ENCODE peak calls at places on chromosomes 16 and 17, in four cellular contexts. E, O, A and H are unnamed samples.

GRCh38 chr16:68770671-68771070 is 33.6 kb downstream of the CDH1 start:
- DNase-seq in A (no peak), O (no peak), E (no peak), H (no peak)

GRCh38 chr17:49793309-49793708 is 4.8 kb downstream of the KAT7 start:
- DNase-seq in O (no peak), A (no peak), E (no peak), H (no peak)

GRCh38 chr17:71511266-71511995 is 609.4 kb upstream of the SOX9 start:
- DNase-seq in A (no peak), E (no peak), O (no peak), H (no peak)

GRCh38 chr17:57990037-57990436 is 2.0 kb upstream of the VEZF1 start:
- DNase-seq in O (no peak), A (no peak), E (no peak), H (no peak)

GRCh38 chr16:1264257-1265089 is 8.6 kb downstream of the TPSD1 start:
- DNase-seq in O (no peak), A (no peak), E (no peak), H (no peak)

GRCh38 chr17:66889480-66890230 is 54.7 kb downstream of the CACNG5 start:
- DNase-seq in A (no peak), E (no peak), O (no peak), H (no peak)

GRCh38 chr16:53821957-53822625 is 118.1 kb downstream of the FTO start:
- DNase-seq in E (peak; percentile 80), O (no peak), A (no peak), H (no peak)

GRCh38 chr16:69095179-69095578 is 10.3 kb upstream of the HAS3 start:
- DNase-seq in E (no peak), A (no peak), O (no peak), H (no peak)

GRCh38 chr17:57490890-57491289 is 234.6 kb downstream of the MSI2 start:
- DNase-seq in O (no peak), A (no peak), E (no peak), H (no peak)

GRCh38 chr17:59311051-59311468 is 20.4 kb upstream of the YPEL2 start:
- DNase-seq in E (peak; percentile 49), O (peak; percentile 73), A (no peak), H (peak; percentile 79)

GRCh38 chr16:28317040-28317880 is 24.9 kb downstream of the SBK1 start:
- DNase-seq in E (peak; percentile 34), A (no peak), O (peak; percentile 81), H (peak; percentile 44)

GRCh38 chr17:13587487-13588338 is 14.0 kb downstream of the HS3ST3A1 start:
- DNase-seq in O (no peak), A (no peak), E (peak; percentile 55), H (no peak)

GRCh38 chr17:44257815-44258750 is 9.9 kb downstream of the SLC4A1 start:
- DNase-seq in E (no peak), O (no peak), A (no peak), H (no peak)

GRCh38 chr17:56909742-56910508 is 3.9 kb downstream of the TRIM25 start:
- DNase-seq in O (peak; percentile 50), A (no peak), E (no peak), H (no peak)

GRCh38 chr16:16083421-16084156 is 134.2 kb downstream of the ABCC1 start:
- DNase-seq in O (peak; percentile 65), E (peak; percentile 61), A (no peak), H (no peak)

GRCh38 chr17:72387487-72387886 is 266.7 kb downstream of the SOX9 start:
- DNase-seq in A (no peak), O (no peak), E (peak; percentile 96), H (no peak)

GRCh38 chr17:57372156-57372555 is 115.8 kb downstream of the MSI2 start:
- DNase-seq in E (peak; percentile 66), O (no peak), A (no peak), H (peak; percentile 35)

GRCh38 chr16:78483124-78483992 is 383.9 kb downstream of the WWOX start:
- DNase-seq in A (no peak), O (no peak), E (no peak), H (no peak)

GRCh38 chr16:78485188-78485898 is 385.9 kb downstream of the WWOX start:
- DNase-seq in O (no peak), E (no peak), A (no peak), H (no peak)

GRCh38 chr16:78487471-78487870 is 388.0 kb downstream of the WWOX start:
- DNase-seq in E (no peak), O (no peak), A (no peak), H (no peak)

GRCh38 chr16:78485899-78486221 is 386.4 kb downstream of the WWOX start:
- DNase-seq in O (no peak), A (no peak), E (no peak), H (no peak)

GRCh38 chr16:78484509-78485058 is 385.1 kb downstream of the WWOX start:
- DNase-seq in O (no peak), E (no peak), A (no peak), H (no peak)
- H3K9me1 ChIP-seq in O (no peaks in the 10 kb centered on the region), E (no peaks in the 10 kb centered on the region), A (no peaks in the 10 kb centered on the region), H (no peaks in the 10 kb centered on the region)

DNA sequence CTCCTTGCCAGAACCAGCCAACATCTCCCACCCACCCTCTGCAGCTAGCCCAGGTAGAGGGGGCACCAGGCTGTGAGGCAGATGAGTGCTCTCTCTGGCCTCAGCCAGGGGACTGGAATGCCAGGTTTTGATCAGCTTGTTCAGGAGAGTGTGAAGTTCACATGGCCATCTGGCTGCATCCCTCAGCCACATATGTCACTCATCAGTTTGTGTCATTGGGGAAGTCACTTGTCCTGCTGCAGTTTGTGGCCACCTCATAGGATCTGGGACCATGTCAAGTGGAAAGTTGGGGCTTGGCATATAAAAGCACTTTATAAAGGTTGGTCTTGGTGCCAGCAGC is 147.6 kb downstream of the SOCS1 start:
- DNase-seq in O (no peak), A (no peak), E (no peak), H (no peak)
- H3K9me1 ChIP-seq in O (no peaks in the 10 kb centered on the region), A (no peaks in the 10 kb centered on the region), E (peaks cover 41% of the 10 kb centered on the region), H (no peaks in the 10 kb centered on the region)

DNA sequence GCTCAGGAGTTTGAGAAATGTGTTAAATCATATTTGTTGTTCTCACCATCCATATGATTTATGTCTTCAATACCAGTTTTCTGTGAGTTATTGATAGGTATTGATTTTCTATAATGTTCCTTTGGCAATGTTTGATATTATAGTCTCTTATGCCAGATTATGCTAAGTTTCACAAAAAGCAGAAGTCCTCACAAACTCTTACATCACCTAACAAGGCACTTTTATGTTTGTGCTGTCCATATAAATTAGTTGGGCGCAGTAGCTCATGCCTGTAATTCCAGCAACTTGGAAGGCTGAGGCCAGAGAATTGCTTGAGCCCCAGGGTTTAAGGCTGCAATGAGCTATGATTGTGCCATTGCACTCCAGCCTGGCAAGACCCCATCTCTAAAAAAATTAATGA is 12.6 kb upstream of the UQCRC2 start:
- DNase-seq in E (no peak), A (no peak), O (no peak), H (no peak)
- H3K9me1 ChIP-seq in E (no peaks in the 10 kb centered on the region), A (no peaks in the 10 kb centered on the region), O (no peaks in the 10 kb centered on the region), H (no peaks in the 10 kb centered on the region)

GRCh38 chr16:50263940-50264929 is 2.1 kb upstream of the ADCY7 start:
- DNase-seq in E (peak; percentile 65), O (no peak), A (no peak), H (no peak)

GRCh38 chr16:50265260-50265659 is 1.1 kb upstream of the ADCY7 start:
- DNase-seq in E (peak; percentile 12), O (peak; percentile 53), A (no peak), H (no peak)

GRCh38 chr16:50261707-50262235 is 4.6 kb upstream of the ADCY7 start:
- DNase-seq in O (no peak), A (no peak), E (no peak), H (no peak)

GRCh38 chr16:50261160-50261706 is 5.1 kb upstream of the ADCY7 start:
- DNase-seq in A (no peak), E (no peak), O (no peak), H (no peak)

DNA sequence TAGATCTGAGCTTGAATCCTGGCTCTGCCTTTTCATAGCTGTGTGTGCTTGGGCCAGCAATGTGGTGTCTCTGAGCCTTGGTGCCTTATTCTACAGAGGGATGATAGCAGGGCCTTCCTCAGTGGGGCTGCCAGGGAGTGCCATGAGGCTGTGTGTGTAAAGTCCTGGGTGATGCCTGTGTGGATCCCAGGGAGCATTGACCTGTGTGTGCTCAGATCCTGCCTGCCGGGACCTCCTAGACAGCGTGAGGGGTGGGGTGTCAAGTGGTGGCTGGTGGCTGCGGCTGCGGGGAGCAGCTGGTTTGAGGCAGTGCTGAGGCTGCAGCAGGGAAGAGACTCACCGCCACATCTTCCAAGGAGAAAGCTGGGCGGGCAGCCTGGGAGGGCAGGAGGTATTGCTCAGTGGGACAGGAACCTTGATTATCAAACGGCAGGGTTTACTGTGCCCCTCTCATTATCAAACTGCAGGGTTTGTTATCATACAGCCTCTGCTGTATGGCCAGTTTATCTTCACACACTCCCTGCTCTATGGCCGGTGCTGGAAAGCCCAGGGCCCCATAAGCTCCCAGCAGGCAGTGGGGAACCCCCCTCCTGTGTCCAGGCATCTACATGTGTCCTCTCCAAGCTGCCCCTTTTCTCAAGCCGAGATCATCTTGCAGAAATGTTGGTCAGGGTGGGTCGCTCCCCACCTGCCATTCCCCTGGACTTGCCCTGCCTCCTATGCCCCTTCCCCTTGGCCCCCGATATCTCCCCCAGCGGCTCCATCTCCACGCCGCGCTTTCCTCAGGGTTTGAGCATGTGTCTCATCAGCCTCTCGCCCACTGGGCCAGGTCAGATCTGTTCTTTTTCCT is 3.1 kb upstream of the ADCY7 start:
- DNase-seq in A (no peak), E (no peak), O (peak; percentile 43), H (no peak)
- H3K9me1 ChIP-seq in A (no peaks in the 10 kb centered on the region), E (peaks cover 13% of the 10 kb centered on the region), O (no peaks in the 10 kb centered on the region), H (no peaks in the 10 kb centered on the region)

GRCh38 chr17:31902693-31903092 is 1.2 kb upstream of the UTP6 start:
- DNase-seq in E (no peak), O (no peak), A (no peak), H (no peak)
- H3K9me1 ChIP-seq in E (no peaks in the 10 kb centered on the region), O (no peaks in the 10 kb centered on the region), A (no peaks in the 10 kb centered on the region), H (no peaks in the 10 kb centered on the region)

GRCh38 chr16:87448866-87449265 is 44.0 kb downstream of the ZCCHC14 start:
- DNase-seq in O (no peak), A (no peak), E (no peak), H (no peak)
- H3K9me1 ChIP-seq in O (no peaks in the 10 kb centered on the region), A (no peaks in the 10 kb centered on the region), E (peaks cover 17% of the 10 kb centered on the region), H (no peaks in the 10 kb centered on the region)

DNA sequence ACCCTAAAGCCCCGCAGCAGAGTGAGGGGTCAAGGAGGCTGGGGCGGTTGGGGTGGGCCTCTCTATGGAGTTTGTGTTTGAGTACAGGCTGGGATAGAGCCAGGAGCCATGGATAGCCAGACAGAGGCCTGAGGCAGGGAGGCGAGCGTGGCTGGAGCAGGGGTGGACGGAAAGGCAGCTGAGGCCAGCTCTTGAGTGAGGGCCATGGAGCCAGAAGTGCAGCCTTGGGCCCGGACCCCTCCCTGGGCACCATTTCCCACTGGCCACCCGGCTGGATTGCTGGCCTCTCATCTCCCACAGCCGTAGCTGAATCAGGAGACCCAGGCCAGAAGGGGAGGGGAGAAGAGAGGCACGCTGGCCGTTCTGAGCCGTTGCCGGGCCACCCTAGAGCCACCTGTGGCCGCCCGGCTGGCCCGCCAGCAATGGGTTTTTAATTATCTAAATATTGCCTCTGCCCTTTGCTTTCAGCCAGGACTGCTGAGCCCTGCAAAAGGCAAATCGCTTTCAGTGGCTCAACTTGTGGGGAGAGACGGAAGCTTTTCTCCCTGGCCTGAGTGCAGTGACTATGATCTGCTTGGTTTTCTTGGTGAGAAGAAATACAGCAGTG is 75.2 kb upstream of the GSE1 start:
- DNase-seq in A (no peak), O (no peak), E (no peak), H (no peak)
- H3K9me1 ChIP-seq in A (no peaks in the 10 kb centered on the region), O (peaks cover 7% of the 10 kb centered on the region), E (peaks cover 14% of the 10 kb centered on the region), H (no peaks in the 10 kb centered on the region)

GRCh38 chr16:80387308-80387921 is 153.4 kb upstream of the DYNLRB2 start:
- DNase-seq in E (no peak), A (no peak), O (no peak), H (no peak)
- H3K9me1 ChIP-seq in E (no peaks in the 10 kb centered on the region), A (no peaks in the 10 kb centered on the region), O (no peaks in the 10 kb centered on the region), H (no peaks in the 10 kb centered on the region)